ENCODE peak calls at places on chromosomes 7 and 10, in seven cellular contexts. L is SK-N-SH; K is iPS-NIHi11; Q is adrenal gland; C is AG04450; D is RPMI7951; A is stimulated activated CD4-positive, alpha-beta T cell treated with anti-CD3 and anti-CD28 coated beads, TNF-alpha, amount 100 ng/mL, for 48 hours. J is an unnamed sample.

GRCh38 chr10:1706256-1706655 is 31.1 kb downstream of the ADARB2 start:
- DNase-seq in L (no peak), D (no peak), A (no peak), C (no peak), Q (no peak), K (no peak), J (no peak)

GRCh38 chr10:5532618-5533097 is 7.9 kb downstream of the CALML3 start:
- DNase-seq in Q (no peak), A (no peak), C (no peak), K (no peak), D (no peak), L (no peak), J (peak)

GRCh38 chr7:116952640-116953371 is 495 bp upstream of the ST7 start:
- DNase-seq in D (peak), C (no peak), L (peak), K (peak), Q (peak), A (no peak), J (no peak)

GRCh38 chr10:75042292-75042974 is 69.0 kb upstream of the SAMD8 start:
- DNase-seq in L (no peak), C (peak), A (no peak), D (peak), Q (no peak), K (no peak), J (no peak)

GRCh38 chr7:112547916-112548315 is 67.1 kb downstream of the LSMEM1 start:
- DNase-seq in L (no peak), K (no peak), D (no peak), C (no peak), A (no peak), Q (no peak), J (no peak)

GRCh38 chr7:114104035-114104434 is 185.2 kb upstream of the PPP1R3A start:
- DNase-seq in C (no peak), Q (no peak), K (no peak), L (no peak), D (no peak), A (no peak), J (no peak)

GRCh38 chr10:130127612-130128607 is 8.3 kb upstream of the GLRX3 start:
- DNase-seq in D (peak), A (peak), L (peak), C (peak), Q (peak), K (peak), J (peak)

GRCh38 chr7:24877790-24878311 is 102.1 kb downstream of the OSBPL3 start:
- DNase-seq in D (peak), L (no peak), C (no peak), K (no peak), A (no peak), Q (no peak), J (no peak)

GRCh38 chr7:37784015-37784414 is 64.4 kb upstream of the NME8 start:
- DNase-seq in L (no peak), K (no peak), A (no peak), C (no peak), Q (no peak), D (no peak), J (no peak)

GRCh38 chr7:1137517-1138167 is 22.4 kb downstream of the ZFAND2A start:
- DNase-seq in D (no peak), L (no peak), K (no peak), A (no peak), C (no peak), Q (no peak), J (peak)

GRCh38 chr10:124249196-124249595 is 155.8 kb upstream of the CHST15 start:
- DNase-seq in C (no peak), D (no peak), A (no peak), Q (peak), L (no peak), K (no peak), J (no peak)

GRCh38 chr10:113665352-113665751 is 1.5 kb upstream of the NRAP start:
- DNase-seq in L (no peak), C (no peak), K (no peak), A (no peak), D (no peak), Q (no peak), J (no peak)

GRCh38 chr10:95097805-95098204 is 28.5 kb upstream of the CYP2C8 start:
- DNase-seq in K (no peak), Q (no peak), D (no peak), A (no peak), C (no peak), L (no peak), J (no peak)

GRCh38 chr7:33669251-33669670 is 236.1 kb upstream of the BMPER start:
- DNase-seq in L (no peak), A (no peak), Q (no peak), D (peak), K (no peak), C (no peak), J (no peak)

GRCh38 chr10:59322131-59322530 is 40.2 kb downstream of the FAM13C start:
- DNase-seq in C (no peak), K (no peak), A (no peak), L (no peak), Q (no peak), D (no peak), J (no peak)

GRCh38 chr10:60291354-60291930 is 98.2 kb downstream of the ANK3 start:
- DNase-seq in C (no peak), D (no peak), A (no peak), L (no peak), Q (no peak), K (no peak), J (no peak)

GRCh38 chr10:75292794-75293455 is 57.2 kb upstream of the COMTD1 start:
- DNase-seq in A (no peak), C (no peak), K (no peak), Q (no peak), L (no peak), D (no peak), J (no peak)

GRCh38 chr7:11538751-11539299 is 293.2 kb downstream of the THSD7A start:
- DNase-seq in Q (no peak), C (no peak), K (no peak), A (no peak), L (peak), D (no peak), J (no peak)

GRCh38 chr10:30834143-30834542 is 197.5 kb downstream of the ZNF438 start:
- DNase-seq in Q (no peak), A (no peak), C (no peak), L (no peak), D (no peak), K (no peak), J (no peak)

J was measured in Peyer's patch.